ENCODE peak calls at places on chromosomes 12 and 14, in seven cellular contexts. One of them, this sample, is unnamed.

GRCh38 chr14:100576091-100577085 is 10.8 kb downstream of the BEGAIN start:
- DNase-seq in T-helper 17 cell: no peak
- DNase-seq in glutamatergic neuron: peak
- DNase-seq in stimulated activated CD4-positive, alpha-beta T cell treated with anti-CD3 and anti-CD28 coated beads, Interleukin-1b, Interleukin-23, amount 100 ng/mL, for 1 hour: no peak
- DNase-seq in Caki2: no peak
- DNase-seq in 8988T: no peak
- DNase-seq in GM10248: no peak
- DNase-seq in this sample: no peak

GRCh38 chr14:71141701-71142374 is 234.6 kb downstream of the PCNX1 start:
- DNase-seq in T-helper 17 cell: no peak
- DNase-seq in glutamatergic neuron: no peak
- DNase-seq in stimulated activated CD4-positive, alpha-beta T cell treated with anti-CD3 and anti-CD28 coated beads, Interleukin-1b, Interleukin-23, amount 100 ng/mL, for 1 hour: no peak
- DNase-seq in Caki2: no peak
- DNase-seq in 8988T: no peak
- DNase-seq in GM10248: no peak
- DNase-seq in this sample: no peak

GRCh38 chr12:70389678-70390077 is 23.6 kb downstream of the KCNMB4 start:
- DNase-seq in T-helper 17 cell: no peak
- DNase-seq in glutamatergic neuron: no peak
- DNase-seq in stimulated activated CD4-positive, alpha-beta T cell treated with anti-CD3 and anti-CD28 coated beads, Interleukin-1b, Interleukin-23, amount 100 ng/mL, for 1 hour: no peak
- DNase-seq in Caki2: no peak
- DNase-seq in 8988T: no peak
- DNase-seq in GM10248: no peak
- DNase-seq in this sample: no peak

GRCh38 chr12:108616941-108617858 is 16.5 kb downstream of the SELPLG start:
- DNase-seq in T-helper 17 cell: peak
- DNase-seq in glutamatergic neuron: no peak
- DNase-seq in stimulated activated CD4-positive, alpha-beta T cell treated with anti-CD3 and anti-CD28 coated beads, Interleukin-1b, Interleukin-23, amount 100 ng/mL, for 1 hour: peak
- DNase-seq in Caki2: no peak
- DNase-seq in 8988T: no peak
- DNase-seq in GM10248: peak
- DNase-seq in this sample: no peak

GRCh38 chr12:20704860-20705259 is 9.7 kb downstream of the SLCO1C1 start:
- DNase-seq in T-helper 17 cell: no peak
- DNase-seq in glutamatergic neuron: no peak
- DNase-seq in stimulated activated CD4-positive, alpha-beta T cell treated with anti-CD3 and anti-CD28 coated beads, Interleukin-1b, Interleukin-23, amount 100 ng/mL, for 1 hour: no peak
- DNase-seq in Caki2: no peak
- DNase-seq in 8988T: no peak
- DNase-seq in GM10248: no peak
- DNase-seq in this sample: no peak

GRCh38 chr14:34691173-34691572 is 23.2 kb downstream of the CFL2 start:
- DNase-seq in T-helper 17 cell: no peak
- DNase-seq in glutamatergic neuron: no peak
- DNase-seq in stimulated activated CD4-positive, alpha-beta T cell treated with anti-CD3 and anti-CD28 coated beads, Interleukin-1b, Interleukin-23, amount 100 ng/mL, for 1 hour: no peak
- DNase-seq in Caki2: no peak
- DNase-seq in 8988T: no peak
- DNase-seq in GM10248: no peak
- DNase-seq in this sample: no peak

GRCh38 chr14:94592457-94592856 is 11.2 kb downstream of the SERPINA5 start:
- DNase-seq in T-helper 17 cell: no peak
- DNase-seq in glutamatergic neuron: no peak
- DNase-seq in stimulated activated CD4-positive, alpha-beta T cell treated with anti-CD3 and anti-CD28 coated beads, Interleukin-1b, Interleukin-23, amount 100 ng/mL, for 1 hour: no peak
- DNase-seq in Caki2: no peak
- DNase-seq in 8988T: no peak
- DNase-seq in GM10248: no peak
- DNase-seq in this sample: no peak

GRCh38 chr12:93733358-93733757 is 56.2 kb downstream of the CRADD start:
- DNase-seq in T-helper 17 cell: no peak
- DNase-seq in glutamatergic neuron: no peak
- DNase-seq in stimulated activated CD4-positive, alpha-beta T cell treated with anti-CD3 and anti-CD28 coated beads, Interleukin-1b, Interleukin-23, amount 100 ng/mL, for 1 hour: no peak
- DNase-seq in Caki2: no peak
- DNase-seq in 8988T: no peak
- DNase-seq in GM10248: no peak
- DNase-seq in this sample: no peak

GRCh38 chr14:61409782-61410181 is 88.4 kb downstream of the PRKCH start:
- DNase-seq in T-helper 17 cell: no peak
- DNase-seq in glutamatergic neuron: no peak
- DNase-seq in stimulated activated CD4-positive, alpha-beta T cell treated with anti-CD3 and anti-CD28 coated beads, Interleukin-1b, Interleukin-23, amount 100 ng/mL, for 1 hour: no peak
- DNase-seq in Caki2: no peak
- DNase-seq in 8988T: no peak
- DNase-seq in GM10248: no peak
- DNase-seq in this sample: no peak

GRCh38 chr12:114682920-114683708 is 861 bp downstream of the TBX3 start:
- DNase-seq in T-helper 17 cell: no peak
- DNase-seq in glutamatergic neuron: peak
- DNase-seq in stimulated activated CD4-positive, alpha-beta T cell treated with anti-CD3 and anti-CD28 coated beads, Interleukin-1b, Interleukin-23, amount 100 ng/mL, for 1 hour: no peak
- DNase-seq in Caki2: no peak
- DNase-seq in 8988T: no peak
- DNase-seq in GM10248: no peak
- DNase-seq in this sample: peak

GRCh38 chr14:95915326-95915725 is 38.7 kb downstream of the TUNAR start:
- DNase-seq in T-helper 17 cell: no peak
- DNase-seq in glutamatergic neuron: no peak
- DNase-seq in stimulated activated CD4-positive, alpha-beta T cell treated with anti-CD3 and anti-CD28 coated beads, Interleukin-1b, Interleukin-23, amount 100 ng/mL, for 1 hour: no peak
- DNase-seq in Caki2: peak
- DNase-seq in 8988T: no peak
- DNase-seq in GM10248: no peak
- DNase-seq in this sample: peak